ENCODE peak calls at places on chromosomes 1 and 21, in ten cellular contexts. S, R, V, A, L, P, H, B, E and K are unnamed samples.

GRCh38 chr1:41642922-41643321 is 158.4 kb upstream of the EDN2 start:
- DNase-seq in R (no peak), H (no peak), L (no peak), V (no peak), P (no peak), B (no peak), S (no peak), E (no peak), A (no peak), K (no peak)

GRCh38 chr1:199283814-199284213 is 645.0 kb downstream of the PTPRC start:
- DNase-seq in L (no peak), H (no peak), P (no peak), S (no peak), R (no peak), B (no peak), E (no peak), A (no peak), V (no peak), K (no peak)

GRCh38 chr21:32570456-32570855 is 14.9 kb downstream of the TCP10L start:
- DNase-seq in A (no peak), V (no peak), H (no peak), B (no peak), E (no peak), P (no peak), R (no peak), L (no peak), S (no peak), K (no peak)

GRCh38 chr1:59092126-59092525 is 204.8 kb upstream of the FGGY start:
- DNase-seq in S (no peak), P (no peak), B (no peak), H (no peak), L (no peak), V (no peak), A (no peak), E (no peak), R (peak; percentile 47), K (no peak)

GRCh38 chr1:173868266-173869107 is at the start of gene ZBTB37:
- DNase-seq in L (peak; percentile 90), A (peak; percentile 96), H (peak; percentile 93), V (peak; percentile 98), B (peak; percentile 98), S (peak; percentile 78), E (peak; percentile 97), R (peak; percentile 91), P (peak; percentile 94), K (peak; percentile 90)

GRCh38 chr1:245591346-245592082 is 436.7 kb downstream of the KIF26B start:
- DNase-seq in V (no peak), R (no peak), P (no peak), L (no peak), H (no peak), A (no peak), E (no peak), S (no peak), B (no peak), K (no peak)

GRCh38 chr1:44442791-44443190 is 37.7 kb downstream of the RNF220 start:
- DNase-seq in E (no peak), A (no peak), P (no peak), B (no peak), V (no peak), R (no peak), L (no peak), H (no peak), S (no peak), K (no peak)

GRCh38 chr1:169550294-169550693 is 36.0 kb downstream of the F5 start:
- DNase-seq in P (no peak), V (no peak), H (no peak), L (no peak), S (peak; percentile 84), B (peak; percentile 46), R (peak; percentile 24), E (peak; percentile 6), A (peak; percentile 51), K (peak; percentile 40)

GRCh38 chr1:205285391-205286101 is 36.0 kb downstream of the NUAK2 start:
- DNase-seq in S (no peak), H (no peak), R (no peak), E (peak; percentile 67), L (peak; percentile 49), P (no peak), B (no peak), A (no peak), V (no peak), K (peak; percentile 65)

GRCh38 chr21:43957629-43958362 is 54.3 kb upstream of the TRAPPC10 start:
- DNase-seq in P (no peak), S (no peak), L (no peak), V (no peak), A (no peak), E (peak; percentile 46), H (no peak), B (no peak), R (no peak), K (peak; percentile 69)

GRCh38 chr1:38926091-38926490 is 15.5 kb downstream of the RHBDL2 start:
- DNase-seq in P (no peak), S (no peak), A (no peak), E (no peak), R (no peak), B (no peak), H (no peak), V (no peak), L (no peak), K (no peak)

GRCh38 chr1:199857103-199857502 is 170.4 kb upstream of the NR5A2 start:
- DNase-seq in H (no peak), S (no peak), V (no peak), P (no peak), B (no peak), L (no peak), A (no peak), E (no peak), R (no peak), K (no peak)

GRCh38 chr1:171655215-171656116 is 3.0 kb upstream of the MYOC start:
- DNase-seq in A (peak; percentile 83), H (peak; percentile 82), S (peak; percentile 48), E (peak; percentile 66), V (peak; percentile 62), P (peak; percentile 12), B (no peak), L (no peak), R (no peak), K (peak; percentile 74)

GRCh38 chr1:51574796-51575195 is 42.1 kb upstream of the OSBPL9 start:
- DNase-seq in B (no peak), A (no peak), S (no peak), P (no peak), R (no peak), E (no peak), L (no peak), V (no peak), H (no peak), K (no peak)

GRCh38 chr1:61748566-61748965 is 6.3 kb downstream of the PATJ start:
- DNase-seq in S (no peak), A (no peak), P (no peak), L (no peak), R (no peak), V (no peak), H (no peak), E (no peak), B (no peak), K (no peak)

GRCh38 chr1:93275634-93276295 is 69.9 kb upstream of the DR1 start:
- DNase-seq in A (peak; percentile 8), H (no peak), S (peak; percentile 19), B (no peak), L (no peak), P (no peak), E (no peak), R (peak; percentile 6), V (no peak), K (no peak)

DNA sequence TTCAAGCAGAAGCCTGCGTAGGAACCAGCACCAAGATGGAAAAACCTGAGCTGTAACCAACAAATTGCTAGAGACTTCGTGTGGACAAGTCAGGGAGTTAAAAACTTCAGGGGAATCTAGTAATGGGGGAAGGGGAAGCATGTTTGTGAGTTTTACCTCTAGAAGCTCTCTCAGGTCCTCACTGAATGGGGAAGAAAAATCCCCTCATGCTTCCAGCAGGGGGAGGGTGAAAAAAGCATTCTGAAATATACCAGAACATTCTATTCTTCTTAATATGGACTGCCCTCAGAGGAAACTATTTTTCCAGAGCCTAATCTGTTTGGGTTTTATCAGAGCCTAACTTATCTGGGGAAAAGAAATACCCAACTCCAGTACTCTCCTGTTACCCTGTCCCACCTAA is 28.6 kb downstream of the GNG12 start:
- DNase-seq in H (no peak), V (no peak), L (no peak), A (no peak), R (no peak), E (no peak), B (no peak), S (no peak), P (no peak), K (no peak)
- TF ChIP-seq CTCF in H (peak; percentile 12), V (no peak), L (no peak), A (peak; percentile 31), R (no peak), E (no peak), B (no peak), S (no peak), P (no peak), K (no peak)

DNA sequence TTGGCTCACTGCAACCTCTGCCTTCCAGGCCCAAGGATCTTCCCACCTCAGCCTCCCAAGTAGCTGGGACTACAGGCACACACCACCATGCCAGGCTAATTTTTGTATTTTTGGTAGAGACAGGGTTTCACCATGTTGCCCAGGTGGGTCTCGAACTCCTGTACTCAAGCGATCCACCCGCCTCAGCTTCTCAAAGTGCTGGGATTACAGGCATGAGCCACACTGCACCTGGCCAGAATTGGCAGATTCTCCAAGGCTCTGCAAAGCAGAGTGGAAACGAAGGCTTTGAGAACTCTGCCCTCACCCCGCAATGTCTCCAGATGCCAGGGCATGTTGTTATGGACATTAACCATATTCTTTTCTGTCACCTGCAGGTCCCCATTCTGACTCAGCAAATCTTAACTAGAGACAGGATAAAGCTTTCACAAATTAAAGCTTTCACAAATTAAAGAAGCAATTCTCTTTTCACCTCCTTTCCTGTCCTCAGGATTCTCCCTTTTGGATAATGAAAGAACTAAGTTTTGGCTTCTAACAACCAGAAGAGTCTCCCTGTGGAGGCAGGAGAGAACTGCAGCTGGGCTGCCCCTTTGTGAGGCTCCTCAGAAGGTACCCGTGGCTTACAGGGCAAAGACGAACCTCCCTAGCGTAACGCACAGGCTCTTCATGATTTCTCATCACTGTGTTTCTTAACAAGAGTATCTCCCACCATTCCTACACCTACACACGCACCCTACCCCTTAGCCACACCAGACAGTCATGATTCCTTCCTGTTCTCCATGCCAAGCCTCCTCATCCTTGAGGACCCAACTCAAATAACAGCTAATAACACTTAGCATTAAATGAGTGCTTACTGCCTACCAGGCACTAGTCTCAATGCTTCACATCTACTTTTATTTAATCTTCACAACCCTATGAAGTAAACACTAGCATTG is 29.8 kb downstream of the GPA33 start:
- DNase-seq in V (no peak), H (no peak), A (peak; percentile 45), S (peak; percentile 31), R (no peak), P (no peak), B (no peak), L (no peak), E (no peak), K (no peak)
- TF ChIP-seq CTCF in V (no peak), H (peak; percentile 14), A (peak; percentile 35), S (peak; percentile 50), R (peak; percentile 24), P (no peak), B (no peak), L (no peak), E (peak; percentile 34), K (no peak)

GRCh38 chr1:236079703-236080245 is 14.9 kb upstream of the NID1 start:
- DNase-seq in A (no peak), P (no peak), H (no peak), V (no peak), R (no peak), E (no peak), S (no peak), L (no peak), B (no peak), K (no peak)
- TF ChIP-seq CTCF in A (no peak), P (no peak), H (no peak), V (no peak), R (no peak), E (no peak), S (no peak), L (no peak), B (no peak), K (no peak)

GRCh38 chr1:201826830-201827229 is 2.1 kb upstream of the IPO9 start:
- DNase-seq in S (no peak), R (peak; percentile 14), H (no peak), A (peak; percentile 53), L (no peak), E (no peak), P (no peak), V (no peak), B (no peak), K (no peak)
- TF ChIP-seq CTCF in S (no peak), R (no peak), H (no peak), A (no peak), L (no peak), E (no peak), P (no peak), V (no peak), B (no peak), K (no peak)